ENCODE peak calls at places on chromosome 4, in five cellular contexts. L is heart left ventricle, F is Peyer's patch, Z is GM12891, V is endothelial cell of umbilical vein. R is an unnamed sample.
A peak's percentile ranks its signal among the peaks of the same experiment; 100 is the strongest.

GRCh38 chr4:40173470-40173875 is 23.4 kb upstream of the RHOH start:
- DNase-seq in L (no peak), Z (peak; percentile 36), F (no peak), V (no peak), R (no peak)

GRCh38 chr4:8510191-8510590 is 69.6 kb downstream of the TRMT44 start:
- DNase-seq in V (no peak), L (peak; percentile 17), Z (no peak), F (no peak), R (no peak)

GRCh38 chr4:150315175-150315574 is 236.9 kb downstream of the DCLK2 start:
- DNase-seq in V (no peak), F (no peak), Z (no peak), L (no peak), R (no peak)

GRCh38 chr4:74619931-74620702 is 174.2 kb downstream of the BTC start:
- DNase-seq in L (no peak), Z (no peak), F (no peak), V (peak; percentile 66), R (no peak)

GRCh38 chr4:177108708-177109107 is 201.0 kb upstream of the NEIL3 start:
- DNase-seq in L (no peak), F (no peak), V (no peak), Z (no peak), R (no peak)

GRCh38 chr4:8912506-8912905 is 40.9 kb upstream of the HMX1 start:
- DNase-seq in F (no peak), V (no peak), Z (peak; percentile 10), L (no peak), R (no peak)

GRCh38 chr4:185582651-185583400 is 47.5 kb upstream of the PDLIM3 start:
- DNase-seq in F (no peak), L (no peak), V (no peak), Z (no peak), R (no peak)

GRCh38 chr4:121324331-121324730 is 56.5 kb downstream of the QRFPR start:
- DNase-seq in L (no peak), F (no peak), V (no peak), Z (no peak), R (no peak)

GRCh38 chr4:107210450-107211239 is 174.5 kb upstream of the DKK2 start:
- DNase-seq in L (no peak), Z (no peak), V (no peak), F (no peak), R (no peak)

GRCh38 chr4:155906554-155907247 is 3.2 kb downstream of the TDO2 start:
- DNase-seq in F (no peak), L (no peak), Z (no peak), V (no peak), R (no peak)

GRCh38 chr4:155909615-155910226 is 6.2 kb downstream of the TDO2 start:
- DNase-seq in L (no peak), V (no peak), F (no peak), Z (no peak), R (no peak)

GRCh38 chr4:155903453-155903852 is at the start of gene TDO2:
- DNase-seq in F (no peak), L (no peak), V (no peak), Z (no peak), R (no peak)

GRCh38 chr4:155911905-155912304 is 8.4 kb downstream of the TDO2 start:
- DNase-seq in L (no peak), F (no peak), Z (no peak), V (no peak), R (no peak)

GRCh38 chr4:155908187-155909139 is 5.0 kb downstream of the TDO2 start:
- DNase-seq in V (no peak), L (no peak), F (no peak), Z (no peak), R (no peak)
- TF ChIP-seq POLR2A in V (no peak), L (no peak), F (no peak), Z (no peak), R (no peak)

GRCh38 chr4:38132843-38133662 is 172.9 kb downstream of the PTTG2 start:
- DNase-seq in V (no peak), L (no peak), F (no peak), Z (no peak), R (no peak)
- TF ChIP-seq POLR2A in V (no peak), L (no peak), F (no peak), Z (no peak), R (no peak)

GRCh38 chr4:116551798-116552197 is 533.6 kb downstream of the TRAM1L1 start:
- DNase-seq in L (no peak), F (no peak), V (no peak), Z (no peak), R (no peak)

GRCh38 chr4:116546759-116547158 is 538.6 kb downstream of the TRAM1L1 start:
- DNase-seq in L (no peak), Z (no peak), V (no peak), F (no peak), R (no peak)

GRCh38 chr4:116544946-116545345 is 540.4 kb downstream of the TRAM1L1 start:
- DNase-seq in Z (no peak), L (no peak), F (no peak), V (no peak), R (no peak)

DNA sequence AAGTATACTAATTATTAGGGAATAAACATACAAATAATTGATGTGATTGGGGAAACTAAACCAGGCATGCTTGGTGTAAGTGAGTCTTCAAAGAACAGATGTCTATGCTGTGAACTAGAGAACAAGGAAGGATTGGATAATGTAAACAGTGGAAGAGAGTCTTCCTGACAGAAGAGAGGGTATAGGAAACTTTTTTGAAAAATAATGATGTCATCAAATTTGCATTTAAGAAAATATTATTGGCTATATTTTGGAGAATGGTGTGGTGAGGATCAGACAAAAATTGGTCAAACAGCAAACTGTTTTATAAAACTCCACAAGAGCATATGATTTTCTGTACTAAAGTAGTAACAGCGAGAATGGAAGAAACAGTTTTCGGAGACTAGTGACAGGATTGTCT is 537.7 kb downstream of the TRAM1L1 start:
- DNase-seq in Z (no peak), F (no peak), L (no peak), V (no peak), R (no peak)
- TF ChIP-seq POLR2A in Z (no peak), F (no peak), L (no peak), V (no peak), R (no peak)

DNA sequence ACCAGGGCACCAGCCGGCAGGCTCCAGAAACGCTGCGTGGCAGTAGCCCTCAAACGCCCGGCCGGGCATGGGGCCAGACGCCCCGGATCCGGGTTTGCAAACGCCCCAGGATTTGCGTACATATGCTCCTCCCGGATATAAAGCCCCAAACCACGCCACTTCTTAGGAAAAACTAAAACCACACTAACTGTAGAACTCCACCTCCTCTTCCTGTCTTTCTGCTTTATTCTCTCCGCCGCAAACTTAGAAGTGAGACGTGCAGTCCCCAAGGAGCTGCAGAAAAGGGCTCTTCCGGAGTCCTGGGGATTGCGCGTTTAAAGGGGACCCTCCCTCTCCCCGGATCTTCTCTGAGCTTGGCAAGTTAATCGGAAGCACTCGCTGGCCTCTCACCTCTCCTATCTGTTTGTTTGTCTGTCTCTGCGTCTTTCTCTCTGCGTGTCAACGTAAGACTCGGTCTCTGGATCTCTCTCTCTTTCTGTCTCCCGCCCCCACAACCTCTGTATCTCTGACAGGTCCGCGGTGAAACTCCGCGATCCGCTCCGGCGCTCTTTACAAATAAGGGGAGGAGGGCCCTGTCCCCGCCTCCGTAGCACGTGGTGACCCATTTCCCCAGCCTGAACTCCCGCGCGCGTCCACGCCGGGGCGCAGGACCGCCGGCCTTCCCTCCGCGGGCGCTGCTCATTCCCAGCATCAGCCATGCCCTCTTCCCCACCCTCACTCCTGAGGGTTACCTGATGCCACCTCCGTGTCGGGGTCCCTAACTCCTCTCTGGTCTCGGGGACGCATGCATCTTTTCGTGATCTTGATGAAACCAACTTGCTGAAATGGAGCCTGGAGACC is at the start of gene SLC39A8:
- DNase-seq in Z (peak; percentile 79), F (peak; percentile 92), V (peak; percentile 79), L (peak; percentile 92), R (peak; percentile 64)
- TF ChIP-seq POLR2A in Z (peak; percentile 69), F (peak; percentile 40), V (peak; percentile 42), L (no peak), R (peak; percentile 28)

DNA sequence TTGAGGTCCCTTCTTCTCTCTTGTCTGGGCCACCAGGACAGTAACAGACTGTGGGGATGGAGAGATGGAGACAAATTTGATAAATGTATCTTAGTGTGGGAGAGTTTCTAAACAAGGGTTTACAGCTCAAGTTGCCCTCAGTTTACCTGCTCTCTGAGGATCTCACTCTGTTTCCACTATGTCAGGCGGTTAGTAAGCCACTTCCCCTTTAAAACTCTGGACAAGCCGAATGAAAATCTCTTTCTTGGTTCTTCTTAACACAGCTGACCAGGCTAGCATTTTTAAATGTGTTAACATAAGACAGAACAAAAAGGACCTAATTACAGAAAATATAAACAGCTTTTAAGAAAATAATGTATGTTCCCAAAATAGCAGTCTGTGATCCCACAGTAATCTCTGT is 2.9 kb upstream of the SCARB2 start:
- DNase-seq in V (no peak), L (no peak), Z (no peak), F (no peak), R (no peak)
- TF ChIP-seq POLR2A in V (no peak), L (no peak), Z (no peak), F (no peak), R (no peak)

DNA sequence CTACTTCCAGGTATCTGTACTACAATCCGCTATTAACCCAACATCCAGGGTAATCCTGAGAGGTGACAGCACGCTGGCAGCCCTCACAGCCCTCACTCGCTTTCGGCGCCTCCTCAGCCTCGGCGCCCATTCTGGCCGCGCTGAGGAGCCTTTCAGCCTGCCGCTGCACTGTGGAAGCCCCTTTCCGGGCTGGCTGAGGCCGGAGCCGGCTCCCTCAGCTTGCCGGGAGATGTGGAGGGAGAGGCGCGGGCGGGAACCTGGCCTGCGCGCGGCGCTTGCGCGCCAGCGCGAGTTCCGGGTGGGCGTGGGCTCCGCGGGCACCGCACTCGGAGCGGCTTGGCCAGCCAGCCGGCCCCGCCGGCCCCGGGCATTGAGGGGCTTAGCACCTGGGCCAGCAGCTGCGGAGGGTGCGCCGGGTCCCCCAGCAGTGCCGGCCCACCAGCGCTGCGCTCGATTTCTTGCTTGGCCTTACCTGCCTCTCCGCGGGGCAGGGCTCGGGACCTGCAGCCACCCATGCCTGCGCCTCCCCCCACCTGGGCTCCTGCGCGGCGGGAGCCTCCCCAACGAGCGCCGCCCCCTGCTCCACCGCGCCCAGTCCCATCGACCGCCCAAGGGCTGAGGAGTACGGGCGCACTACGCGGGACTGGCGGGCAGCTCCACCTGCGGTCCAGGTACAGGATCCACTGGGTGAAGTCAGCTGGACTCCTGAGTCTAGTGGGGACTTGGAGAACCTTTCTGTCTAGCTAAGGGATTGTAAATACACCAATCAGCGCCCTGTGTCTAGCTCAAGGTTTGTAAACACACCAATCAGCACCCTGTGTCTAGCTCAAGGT is 87.3 kb downstream of the PRSS12 start:
- DNase-seq in F (peak; percentile 76), Z (no peak), L (peak; percentile 58), V (no peak), R (no peak)
- TF ChIP-seq POLR2A in F (no peak), Z (no peak), L (no peak), V (no peak), R (no peak)

R was measured in H54.